ENCODE peak calls at places on chromosomes 12 and 14, in ten cellular contexts. One of them, this sample, is unnamed.

GRCh38 chr12:124171231-124171985 is 123.5 kb upstream of the RFLNA start:
- DNase-seq in breast epithelium: no peak
- DNase-seq in M059J: no peak
- DNase-seq in HTR-8/SVneo: no peak
- DNase-seq in activated T-helper 9 cell treated with anti-CD3 and anti-CD28 coated beads, Interleukin-2, amount 50 U/mL, for 16 hours: no peak
- DNase-seq in T-helper 2 cell: no peak
- DNase-seq in activated T-helper 1 cell treated with Interleukin-2 at 50 U/mL for 16 hours: no peak
- DNase-seq in lower lobe of right lung: no peak
- DNase-seq in sciatic nerve: no peak
- DNase-seq in GM04504: no peak
- DNase-seq in this sample: no peak

GRCh38 chr14:57560681-57561080 is 67.0 kb upstream of the CCDC198 start:
- DNase-seq in breast epithelium: no peak
- DNase-seq in M059J: no peak
- DNase-seq in HTR-8/SVneo: no peak
- DNase-seq in activated T-helper 9 cell treated with anti-CD3 and anti-CD28 coated beads, Interleukin-2, amount 50 U/mL, for 16 hours: no peak
- DNase-seq in T-helper 2 cell: no peak
- DNase-seq in activated T-helper 1 cell treated with Interleukin-2 at 50 U/mL for 16 hours: no peak
- DNase-seq in lower lobe of right lung: no peak
- DNase-seq in sciatic nerve: no peak
- DNase-seq in GM04504: no peak
- DNase-seq in this sample: no peak

GRCh38 chr14:88866305-88866704 is 41.9 kb downstream of the TTC8 start:
- DNase-seq in breast epithelium: no peak
- DNase-seq in M059J: peak
- DNase-seq in HTR-8/SVneo: no peak
- DNase-seq in activated T-helper 9 cell treated with anti-CD3 and anti-CD28 coated beads, Interleukin-2, amount 50 U/mL, for 16 hours: no peak
- DNase-seq in T-helper 2 cell: no peak
- DNase-seq in activated T-helper 1 cell treated with Interleukin-2 at 50 U/mL for 16 hours: no peak
- DNase-seq in lower lobe of right lung: no peak
- DNase-seq in sciatic nerve: no peak
- DNase-seq in GM04504: no peak
- DNase-seq in this sample: no peak

GRCh38 chr12:91986084-91986483 is 159.6 kb downstream of the BTG1 start:
- DNase-seq in breast epithelium: no peak
- DNase-seq in M059J: peak
- DNase-seq in HTR-8/SVneo: peak
- DNase-seq in activated T-helper 9 cell treated with anti-CD3 and anti-CD28 coated beads, Interleukin-2, amount 50 U/mL, for 16 hours: no peak
- DNase-seq in T-helper 2 cell: no peak
- DNase-seq in activated T-helper 1 cell treated with Interleukin-2 at 50 U/mL for 16 hours: no peak
- DNase-seq in lower lobe of right lung: no peak
- DNase-seq in sciatic nerve: no peak
- DNase-seq in GM04504: no peak
- DNase-seq in this sample: no peak

GRCh38 chr14:25944020-25944419 is 653.8 kb downstream of the NOVA1 start:
- DNase-seq in breast epithelium: no peak
- DNase-seq in M059J: no peak
- DNase-seq in HTR-8/SVneo: no peak
- DNase-seq in activated T-helper 9 cell treated with anti-CD3 and anti-CD28 coated beads, Interleukin-2, amount 50 U/mL, for 16 hours: no peak
- DNase-seq in T-helper 2 cell: no peak
- DNase-seq in activated T-helper 1 cell treated with Interleukin-2 at 50 U/mL for 16 hours: no peak
- DNase-seq in lower lobe of right lung: no peak
- DNase-seq in sciatic nerve: no peak
- DNase-seq in GM04504: no peak
- DNase-seq in this sample: no peak

GRCh38 chr12:4421590-4422031 is 24.0 kb downstream of the FGF6 start:
- DNase-seq in breast epithelium: no peak
- DNase-seq in M059J: peak
- DNase-seq in HTR-8/SVneo: peak
- DNase-seq in activated T-helper 9 cell treated with anti-CD3 and anti-CD28 coated beads, Interleukin-2, amount 50 U/mL, for 16 hours: no peak
- DNase-seq in T-helper 2 cell: no peak
- DNase-seq in activated T-helper 1 cell treated with Interleukin-2 at 50 U/mL for 16 hours: no peak
- DNase-seq in lower lobe of right lung: no peak
- DNase-seq in sciatic nerve: no peak
- DNase-seq in GM04504: peak
- DNase-seq in this sample: no peak

GRCh38 chr14:53570411-53571387 is 385.9 kb downstream of the BMP4 start:
- DNase-seq in breast epithelium: no peak
- DNase-seq in M059J: no peak
- DNase-seq in HTR-8/SVneo: no peak
- DNase-seq in activated T-helper 9 cell treated with anti-CD3 and anti-CD28 coated beads, Interleukin-2, amount 50 U/mL, for 16 hours: no peak
- DNase-seq in T-helper 2 cell: no peak
- DNase-seq in activated T-helper 1 cell treated with Interleukin-2 at 50 U/mL for 16 hours: no peak
- DNase-seq in lower lobe of right lung: no peak
- DNase-seq in sciatic nerve: no peak
- DNase-seq in GM04504: no peak
- DNase-seq in this sample: no peak

GRCh38 chr14:44403194-44403593 is 103.9 kb downstream of the FSCB start:
- DNase-seq in breast epithelium: no peak
- DNase-seq in M059J: no peak
- DNase-seq in HTR-8/SVneo: no peak
- DNase-seq in activated T-helper 9 cell treated with anti-CD3 and anti-CD28 coated beads, Interleukin-2, amount 50 U/mL, for 16 hours: no peak
- DNase-seq in T-helper 2 cell: no peak
- DNase-seq in activated T-helper 1 cell treated with Interleukin-2 at 50 U/mL for 16 hours: no peak
- DNase-seq in lower lobe of right lung: no peak
- DNase-seq in sciatic nerve: no peak
- DNase-seq in GM04504: no peak
- DNase-seq in this sample: no peak

GRCh38 chr12:84508325-84508861 is 404.2 kb downstream of the SLC6A15 start:
- DNase-seq in breast epithelium: no peak
- DNase-seq in M059J: peak
- DNase-seq in HTR-8/SVneo: peak
- DNase-seq in activated T-helper 9 cell treated with anti-CD3 and anti-CD28 coated beads, Interleukin-2, amount 50 U/mL, for 16 hours: no peak
- DNase-seq in T-helper 2 cell: no peak
- DNase-seq in activated T-helper 1 cell treated with Interleukin-2 at 50 U/mL for 16 hours: no peak
- DNase-seq in lower lobe of right lung: no peak
- DNase-seq in sciatic nerve: no peak
- DNase-seq in GM04504: peak
- DNase-seq in this sample: no peak

GRCh38 chr12:92007787-92008186 is 137.9 kb downstream of the BTG1 start:
- DNase-seq in breast epithelium: no peak
- DNase-seq in M059J: no peak
- DNase-seq in HTR-8/SVneo: no peak
- DNase-seq in activated T-helper 9 cell treated with anti-CD3 and anti-CD28 coated beads, Interleukin-2, amount 50 U/mL, for 16 hours: no peak
- DNase-seq in T-helper 2 cell: no peak
- DNase-seq in activated T-helper 1 cell treated with Interleukin-2 at 50 U/mL for 16 hours: no peak
- DNase-seq in lower lobe of right lung: no peak
- DNase-seq in sciatic nerve: no peak
- DNase-seq in GM04504: no peak
- DNase-seq in this sample: no peak

GRCh38 chr12:95634622-95635621 is 83.6 kb upstream of the USP44 start:
- DNase-seq in breast epithelium: no peak
- DNase-seq in M059J: peak
- DNase-seq in HTR-8/SVneo: no peak
- DNase-seq in activated T-helper 9 cell treated with anti-CD3 and anti-CD28 coated beads, Interleukin-2, amount 50 U/mL, for 16 hours: no peak
- DNase-seq in T-helper 2 cell: no peak
- DNase-seq in activated T-helper 1 cell treated with Interleukin-2 at 50 U/mL for 16 hours: no peak
- DNase-seq in lower lobe of right lung: no peak
- DNase-seq in sciatic nerve: no peak
- DNase-seq in GM04504: no peak
- DNase-seq in this sample: no peak

GRCh38 chr14:95198320-95198719 is 41.0 kb upstream of the DICER1 start:
- DNase-seq in breast epithelium: no peak
- DNase-seq in M059J: no peak
- DNase-seq in HTR-8/SVneo: no peak
- DNase-seq in activated T-helper 9 cell treated with anti-CD3 and anti-CD28 coated beads, Interleukin-2, amount 50 U/mL, for 16 hours: no peak
- DNase-seq in T-helper 2 cell: no peak
- DNase-seq in activated T-helper 1 cell treated with Interleukin-2 at 50 U/mL for 16 hours: no peak
- DNase-seq in lower lobe of right lung: no peak
- DNase-seq in sciatic nerve: no peak
- DNase-seq in GM04504: no peak
- DNase-seq in this sample: no peak

GRCh38 chr12:99810718-99811593 is 163.4 kb downstream of the GARIN6 start:
- DNase-seq in breast epithelium: no peak
- DNase-seq in M059J: peak
- DNase-seq in HTR-8/SVneo: peak
- DNase-seq in activated T-helper 9 cell treated with anti-CD3 and anti-CD28 coated beads, Interleukin-2, amount 50 U/mL, for 16 hours: no peak
- DNase-seq in T-helper 2 cell: no peak
- DNase-seq in activated T-helper 1 cell treated with Interleukin-2 at 50 U/mL for 16 hours: no peak
- DNase-seq in lower lobe of right lung: no peak
- DNase-seq in sciatic nerve: no peak
- DNase-seq in GM04504: peak
- DNase-seq in this sample: no peak

GRCh38 chr12:2451025-2451424 is 343.7 kb upstream of the FKBP4 start:
- DNase-seq in breast epithelium: no peak
- DNase-seq in M059J: peak
- DNase-seq in HTR-8/SVneo: no peak
- DNase-seq in activated T-helper 9 cell treated with anti-CD3 and anti-CD28 coated beads, Interleukin-2, amount 50 U/mL, for 16 hours: no peak
- DNase-seq in T-helper 2 cell: no peak
- DNase-seq in activated T-helper 1 cell treated with Interleukin-2 at 50 U/mL for 16 hours: no peak
- DNase-seq in lower lobe of right lung: no peak
- DNase-seq in sciatic nerve: no peak
- DNase-seq in GM04504: no peak
- DNase-seq in this sample: no peak

GRCh38 chr14:95759952-95760351 is 46.0 kb upstream of the TCL1A start:
- DNase-seq in breast epithelium: no peak
- DNase-seq in M059J: no peak
- DNase-seq in HTR-8/SVneo: no peak
- DNase-seq in activated T-helper 9 cell treated with anti-CD3 and anti-CD28 coated beads, Interleukin-2, amount 50 U/mL, for 16 hours: no peak
- DNase-seq in T-helper 2 cell: no peak
- DNase-seq in activated T-helper 1 cell treated with Interleukin-2 at 50 U/mL for 16 hours: no peak
- DNase-seq in lower lobe of right lung: no peak
- DNase-seq in sciatic nerve: no peak
- DNase-seq in GM04504: no peak
- DNase-seq in this sample: no peak

GRCh38 chr12:68641138-68641537 is 30.4 kb downstream of the RAP1B start:
- DNase-seq in breast epithelium: no peak
- DNase-seq in M059J: no peak
- DNase-seq in HTR-8/SVneo: no peak
- DNase-seq in activated T-helper 9 cell treated with anti-CD3 and anti-CD28 coated beads, Interleukin-2, amount 50 U/mL, for 16 hours: peak
- DNase-seq in T-helper 2 cell: peak
- DNase-seq in activated T-helper 1 cell treated with Interleukin-2 at 50 U/mL for 16 hours: no peak
- DNase-seq in lower lobe of right lung: no peak
- DNase-seq in sciatic nerve: no peak
- DNase-seq in GM04504: no peak
- DNase-seq in this sample: peak

GRCh38 chr14:101761881-101762529 is 496 bp downstream of the PPP2R5C start:
- DNase-seq in breast epithelium: no peak
- DNase-seq in M059J: peak
- DNase-seq in HTR-8/SVneo: no peak
- DNase-seq in activated T-helper 9 cell treated with anti-CD3 and anti-CD28 coated beads, Interleukin-2, amount 50 U/mL, for 16 hours: peak
- DNase-seq in T-helper 2 cell: peak
- DNase-seq in activated T-helper 1 cell treated with Interleukin-2 at 50 U/mL for 16 hours: peak
- DNase-seq in lower lobe of right lung: peak
- DNase-seq in sciatic nerve: peak
- DNase-seq in GM04504: no peak
- DNase-seq in this sample: no peak

GRCh38 chr12:14650791-14651190 is 45.6 kb downstream of the GUCY2C start:
- DNase-seq in breast epithelium: no peak
- DNase-seq in M059J: no peak
- DNase-seq in HTR-8/SVneo: no peak
- DNase-seq in activated T-helper 9 cell treated with anti-CD3 and anti-CD28 coated beads, Interleukin-2, amount 50 U/mL, for 16 hours: no peak
- DNase-seq in T-helper 2 cell: no peak
- DNase-seq in activated T-helper 1 cell treated with Interleukin-2 at 50 U/mL for 16 hours: no peak
- DNase-seq in lower lobe of right lung: no peak
- DNase-seq in sciatic nerve: no peak
- DNase-seq in GM04504: no peak
- DNase-seq in this sample: no peak

GRCh38 chr14:96052541-96053105 is 13.5 kb downstream of the C14orf132 start:
- DNase-seq in breast epithelium: no peak
- DNase-seq in M059J: peak
- DNase-seq in HTR-8/SVneo: no peak
- DNase-seq in activated T-helper 9 cell treated with anti-CD3 and anti-CD28 coated beads, Interleukin-2, amount 50 U/mL, for 16 hours: no peak
- DNase-seq in T-helper 2 cell: no peak
- DNase-seq in activated T-helper 1 cell treated with Interleukin-2 at 50 U/mL for 16 hours: no peak
- DNase-seq in lower lobe of right lung: no peak
- DNase-seq in sciatic nerve: no peak
- DNase-seq in GM04504: no peak
- DNase-seq in this sample: no peak

GRCh38 chr12:108338915-108339657 is at the start of gene CMKLR1:
- DNase-seq in breast epithelium: no peak
- DNase-seq in M059J: no peak
- DNase-seq in HTR-8/SVneo: no peak
- DNase-seq in activated T-helper 9 cell treated with anti-CD3 and anti-CD28 coated beads, Interleukin-2, amount 50 U/mL, for 16 hours: no peak
- DNase-seq in T-helper 2 cell: no peak
- DNase-seq in activated T-helper 1 cell treated with Interleukin-2 at 50 U/mL for 16 hours: no peak
- DNase-seq in lower lobe of right lung: peak
- DNase-seq in sciatic nerve: peak
- DNase-seq in GM04504: no peak
- DNase-seq in this sample: peak

GRCh38 chr12:93311827-93312226 is 65.9 kb upstream of the NUDT4 start:
- DNase-seq in breast epithelium: no peak
- DNase-seq in M059J: peak
- DNase-seq in HTR-8/SVneo: no peak
- DNase-seq in activated T-helper 9 cell treated with anti-CD3 and anti-CD28 coated beads, Interleukin-2, amount 50 U/mL, for 16 hours: no peak
- DNase-seq in T-helper 2 cell: no peak
- DNase-seq in activated T-helper 1 cell treated with Interleukin-2 at 50 U/mL for 16 hours: no peak
- DNase-seq in lower lobe of right lung: no peak
- DNase-seq in sciatic nerve: no peak
- DNase-seq in GM04504: no peak
- DNase-seq in this sample: no peak

GRCh38 chr14:83548061-83548839 is 1981.7 kb upstream of the FLRT2 start:
- DNase-seq in breast epithelium: no peak
- DNase-seq in M059J: peak
- DNase-seq in HTR-8/SVneo: peak
- DNase-seq in activated T-helper 9 cell treated with anti-CD3 and anti-CD28 coated beads, Interleukin-2, amount 50 U/mL, for 16 hours: no peak
- DNase-seq in T-helper 2 cell: no peak
- DNase-seq in activated T-helper 1 cell treated with Interleukin-2 at 50 U/mL for 16 hours: no peak
- DNase-seq in lower lobe of right lung: no peak
- DNase-seq in sciatic nerve: no peak
- DNase-seq in GM04504: peak
- DNase-seq in this sample: no peak

GRCh38 chr14:92449404-92449975 is 64.1 kb upstream of the RIN3 start:
- DNase-seq in breast epithelium: no peak
- DNase-seq in M059J: no peak
- DNase-seq in HTR-8/SVneo: no peak
- DNase-seq in activated T-helper 9 cell treated with anti-CD3 and anti-CD28 coated beads, Interleukin-2, amount 50 U/mL, for 16 hours: no peak
- DNase-seq in T-helper 2 cell: no peak
- DNase-seq in activated T-helper 1 cell treated with Interleukin-2 at 50 U/mL for 16 hours: no peak
- DNase-seq in lower lobe of right lung: no peak
- DNase-seq in sciatic nerve: no peak
- DNase-seq in GM04504: no peak
- DNase-seq in this sample: no peak

GRCh38 chr14:35420036-35420811 is 15.7 kb upstream of the NFKBIA start:
- DNase-seq in breast epithelium: no peak
- DNase-seq in M059J: peak
- DNase-seq in HTR-8/SVneo: peak
- DNase-seq in activated T-helper 9 cell treated with anti-CD3 and anti-CD28 coated beads, Interleukin-2, amount 50 U/mL, for 16 hours: no peak
- DNase-seq in T-helper 2 cell: no peak
- DNase-seq in activated T-helper 1 cell treated with Interleukin-2 at 50 U/mL for 16 hours: no peak
- DNase-seq in lower lobe of right lung: no peak
- DNase-seq in sciatic nerve: no peak
- DNase-seq in GM04504: peak
- DNase-seq in this sample: no peak

GRCh38 chr12:93838180-93838579 is 161.0 kb downstream of the CRADD start:
- DNase-seq in breast epithelium: no peak
- DNase-seq in M059J: no peak
- DNase-seq in HTR-8/SVneo: no peak
- DNase-seq in activated T-helper 9 cell treated with anti-CD3 and anti-CD28 coated beads, Interleukin-2, amount 50 U/mL, for 16 hours: no peak
- DNase-seq in T-helper 2 cell: no peak
- DNase-seq in activated T-helper 1 cell treated with Interleukin-2 at 50 U/mL for 16 hours: no peak
- DNase-seq in lower lobe of right lung: no peak
- DNase-seq in sciatic nerve: no peak
- DNase-seq in GM04504: no peak
- DNase-seq in this sample: no peak

GRCh38 chr14:37122288-37122687 is 50.1 kb downstream of the SLC25A21 start:
- DNase-seq in breast epithelium: no peak
- DNase-seq in M059J: peak
- DNase-seq in HTR-8/SVneo: no peak
- DNase-seq in activated T-helper 9 cell treated with anti-CD3 and anti-CD28 coated beads, Interleukin-2, amount 50 U/mL, for 16 hours: no peak
- DNase-seq in T-helper 2 cell: no peak
- DNase-seq in activated T-helper 1 cell treated with Interleukin-2 at 50 U/mL for 16 hours: no peak
- DNase-seq in lower lobe of right lung: no peak
- DNase-seq in sciatic nerve: no peak
- DNase-seq in GM04504: no peak
- DNase-seq in this sample: no peak

GRCh38 chr14:68544150-68544892 is 248.5 kb downstream of the ZFP36L1 start:
- DNase-seq in breast epithelium: no peak
- DNase-seq in M059J: peak
- DNase-seq in HTR-8/SVneo: peak
- DNase-seq in activated T-helper 9 cell treated with anti-CD3 and anti-CD28 coated beads, Interleukin-2, amount 50 U/mL, for 16 hours: no peak
- DNase-seq in T-helper 2 cell: no peak
- DNase-seq in activated T-helper 1 cell treated with Interleukin-2 at 50 U/mL for 16 hours: no peak
- DNase-seq in lower lobe of right lung: no peak
- DNase-seq in sciatic nerve: peak
- DNase-seq in GM04504: peak
- DNase-seq in this sample: no peak

GRCh38 chr12:243381-243780 is 19.3 kb downstream of the SLC6A13 start:
- DNase-seq in breast epithelium: no peak
- DNase-seq in M059J: no peak
- DNase-seq in HTR-8/SVneo: no peak
- DNase-seq in activated T-helper 9 cell treated with anti-CD3 and anti-CD28 coated beads, Interleukin-2, amount 50 U/mL, for 16 hours: no peak
- DNase-seq in T-helper 2 cell: no peak
- DNase-seq in activated T-helper 1 cell treated with Interleukin-2 at 50 U/mL for 16 hours: no peak
- DNase-seq in lower lobe of right lung: no peak
- DNase-seq in sciatic nerve: no peak
- DNase-seq in GM04504: no peak
- DNase-seq in this sample: no peak